ENCODE peak calls at places on chromosomes 12 and 14, in four cellular contexts. M is GM10248, T is HCT116, L is endodermal cell. X is an unnamed sample.
A peak's percentile ranks its signal among the peaks of the same experiment; 100 is the strongest.

GRCh38 chr14:105852378-105853088 is 326.1 kb downstream of the TMEM121 start:
- DNase-seq in M (no peak), L (peak; percentile 13), T (no peak), X (no peak)

GRCh38 chr12:33187409-33187808 is 252.2 kb downstream of the SYT10 start:
- DNase-seq in T (no peak), M (no peak), L (no peak), X (no peak)

GRCh38 chr12:101040936-101041335 is 169.1 kb downstream of the SLC5A8 start:
- DNase-seq in L (no peak), T (no peak), M (no peak), X (no peak)

GRCh38 chr12:113196996-113197395 is 11.5 kb downstream of the RITA1 start:
- DNase-seq in M (peak; percentile 89), T (peak; percentile 63), L (peak; percentile 91), X (peak; percentile 90)

GRCh38 chr12:27821259-27821973 is 41.4 kb upstream of the MANSC4 start:
- DNase-seq in M (peak; percentile 47), L (peak; percentile 78), T (peak; percentile 77), X (peak; percentile 50)

GRCh38 chr14:100654814-100655795 is 67.9 kb upstream of the BEGAIN start:
- DNase-seq in L (peak; percentile 86), M (peak; percentile 78), T (no peak), X (peak; percentile 75)

GRCh38 chr14:79318371-79318770 is 892.9 kb downstream of the DIO2 start:
- DNase-seq in L (no peak), T (no peak), M (no peak), X (no peak)

GRCh38 chr14:99910337-99911268 is 117.4 kb downstream of the EML1 start:
- DNase-seq in L (no peak), T (no peak), M (no peak), X (no peak)

GRCh38 chr12:25041006-25041741 is 92.3 kb upstream of the BCAT1 start:
- DNase-seq in L (no peak), M (no peak), T (no peak), X (no peak)

GRCh38 chr12:79407671-79408622 is 282.8 kb downstream of the PAWR start:
- DNase-seq in T (peak; percentile 63), L (peak; percentile 90), M (peak; percentile 15), X (peak; percentile 14)

GRCh38 chr14:41201721-41202120 is 405.0 kb upstream of the LRFN5 start:
- DNase-seq in T (no peak), L (no peak), M (no peak), X (no peak)

GRCh38 chr12:27412047-27412446 is 34.5 kb upstream of the SMCO2 start:
- DNase-seq in T (no peak), L (no peak), M (no peak), X (no peak)

GRCh38 chr12:7806863-7807487 is 17.8 kb downstream of the NANOG start:
- DNase-seq in M (peak; percentile 70), T (peak; percentile 61), L (peak; percentile 98), X (peak; percentile 73)

GRCh38 chr14:24094839-24095195 is 706 bp downstream of the PCK2 start:
- DNase-seq in M (no peak), L (no peak), T (no peak), X (no peak)

GRCh38 chr12:95529693-95530225 is 21.5 kb downstream of the USP44 start:
- DNase-seq in L (no peak), M (no peak), T (no peak), X (no peak)

GRCh38 chr12:55362675-55363074 is at the start of gene OR6C75:
- DNase-seq in M (no peak), T (no peak), L (no peak), X (no peak)

GRCh38 chr14:99357856-99358390 is 85.9 kb upstream of the BCL11B start:
- DNase-seq in M (no peak), T (no peak), L (no peak), X (no peak)

GRCh38 chr12:109197327-109197726 is 80.9 kb downstream of the ACACB start:
- DNase-seq in L (no peak), M (no peak), T (no peak), X (no peak)

GRCh38 chr12:13463189-13463588 is 266.7 kb downstream of the EMP1 start:
- DNase-seq in T (no peak), M (no peak), L (no peak), X (no peak)

GRCh38 chr14:81416233-81416927 is 16.3 kb upstream of the STON2 start:
- DNase-seq in T (no peak), L (no peak), M (no peak), X (no peak)

GRCh38 chr14:103385153-103385993 is at the start of gene MARK3:
- DNase-seq in M (peak; percentile 99), L (peak; percentile 99), T (peak; percentile 86), X (peak; percentile 98)
- TF ChIP-seq CTCF in M (no peak), L (peak; percentile 55), T (peak; percentile 29), X (peak; percentile 21)

GRCh38 chr12:2795291-2796186 is 769 bp downstream of the FKBP4 start:
- DNase-seq in L (peak; percentile 86), M (peak; percentile 93), T (no peak), X (peak; percentile 94)

GRCh38 chr12:2796187-2796663 is 1.5 kb downstream of the FKBP4 start:
- DNase-seq in T (no peak), M (no peak), L (no peak), X (no peak)

GRCh38 chr12:2794736-2795289 is at the start of gene FKBP4:
- DNase-seq in M (peak; percentile 96), T (peak; percentile 47), L (peak; percentile 97), X (peak; percentile 98)

GRCh38 chr12:2800046-2800570 is 5.3 kb downstream of the FKBP4 start:
- DNase-seq in M (no peak), T (no peak), L (no peak), X (no peak)

DNA sequence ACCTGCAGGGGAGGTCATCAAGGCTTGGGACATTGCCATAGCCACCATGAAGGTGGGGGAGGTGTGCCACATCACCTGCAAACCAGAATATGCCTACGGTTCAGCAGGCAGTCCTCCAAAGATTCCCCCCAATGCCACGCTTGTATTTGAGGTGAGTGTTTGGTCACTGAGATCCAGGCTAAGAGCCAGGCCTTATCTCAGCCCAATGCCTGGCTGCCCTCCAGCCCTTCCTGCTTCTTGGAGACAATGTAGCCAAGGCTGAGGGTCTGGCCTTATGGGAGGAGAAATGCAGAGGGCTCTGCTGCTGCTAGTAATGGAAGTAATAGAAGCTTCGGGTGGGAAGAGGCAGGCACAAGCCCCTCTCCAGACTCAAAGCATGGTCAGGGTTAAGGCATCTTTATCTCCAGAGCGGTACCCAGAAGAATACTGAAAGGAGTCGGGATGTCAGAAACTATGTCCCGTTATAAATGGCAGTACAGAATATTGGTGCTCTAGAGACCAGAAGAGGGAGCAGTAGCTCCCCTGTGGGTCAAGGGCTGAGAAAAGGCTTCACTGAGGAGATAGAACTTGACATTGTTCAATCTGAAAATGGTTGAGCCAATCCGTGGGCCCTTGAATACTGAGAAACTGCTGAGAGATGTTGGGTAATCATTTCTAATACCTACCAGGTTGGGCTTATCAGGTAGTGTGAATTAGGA is 3.1 kb downstream of the FKBP4 start:
- DNase-seq in L (no peak), T (no peak), M (no peak), X (no peak)
- TF ChIP-seq CTCF in L (peak; percentile 69), T (peak; percentile 21), M (peak; percentile 21), X (peak; percentile 17)

GRCh38 chr14:77988966-77989365 is 181.2 kb upstream of the NRXN3 start:
- DNase-seq in T (no peak), M (no peak), L (peak; percentile 22), X (no peak)

GRCh38 chr14:77989441-77989891 is 180.7 kb upstream of the NRXN3 start:
- DNase-seq in T (no peak), M (no peak), L (peak; percentile 43), X (no peak)

GRCh38 chr14:77986808-77987207 is 183.4 kb upstream of the NRXN3 start:
- DNase-seq in M (no peak), L (no peak), T (no peak), X (no peak)

GRCh38 chr14:77988096-77988870 is 181.9 kb upstream of the NRXN3 start:
- DNase-seq in M (no peak), T (no peak), L (peak; percentile 16), X (no peak)

DNA sequence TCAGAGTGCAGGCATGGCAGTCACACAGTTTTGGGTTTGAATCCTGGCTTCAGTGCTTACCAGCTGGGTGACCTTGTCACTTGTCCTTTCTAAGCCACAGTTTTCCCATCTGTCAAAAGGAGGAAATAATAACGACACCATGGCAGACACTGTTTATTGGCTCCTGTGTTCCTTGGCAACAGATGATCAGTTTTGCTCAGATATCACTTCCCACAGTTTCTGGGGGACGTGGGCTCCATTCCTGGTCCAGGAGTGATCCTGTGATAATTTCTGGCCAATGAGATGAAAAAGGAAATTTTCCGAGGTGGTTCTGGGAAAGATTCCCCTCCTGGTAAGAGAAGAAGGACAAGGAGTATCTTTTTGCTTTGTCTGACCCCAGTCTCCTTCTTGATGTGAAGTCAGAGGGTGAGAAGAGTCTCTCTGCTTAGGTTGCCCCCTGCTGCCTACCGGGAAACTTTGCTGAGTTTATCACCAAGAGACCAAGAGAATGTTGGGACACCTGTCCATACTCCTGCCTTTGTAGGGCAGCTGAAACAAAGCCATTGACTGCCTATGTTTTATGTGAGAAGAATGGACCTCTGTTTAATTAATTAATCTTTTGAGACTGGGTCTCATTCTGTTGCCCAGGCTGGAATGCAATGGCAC is 178.9 kb upstream of the NRXN3 start:
- DNase-seq in L (peak; percentile 53), M (no peak), T (no peak), X (peak; percentile 35)
- TF ChIP-seq CTCF in L (peak; percentile 69), M (no peak), T (peak; percentile 22), X (no peak)

DNA sequence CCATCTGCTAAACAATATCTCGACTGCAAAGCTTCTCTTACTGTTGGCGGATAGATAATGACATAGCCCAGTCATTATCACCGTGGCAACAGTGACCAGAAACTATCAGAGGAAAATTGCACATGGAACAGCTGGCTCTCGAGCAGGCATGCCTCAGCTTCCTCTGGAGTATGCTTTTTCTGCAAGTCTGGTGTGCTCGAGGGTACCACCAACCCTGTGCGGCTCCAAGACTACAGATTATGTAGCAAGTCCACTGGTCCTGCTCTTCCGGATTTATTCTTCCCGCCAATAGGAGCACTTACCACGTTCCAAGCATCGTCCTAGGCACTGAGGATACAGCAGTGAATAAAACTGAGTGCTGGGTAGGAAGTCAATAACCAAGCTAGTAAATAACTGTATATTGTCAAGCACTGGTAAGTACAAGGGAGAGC is 1.4 kb upstream of the GLRX5 start:
- DNase-seq in L (peak; percentile 54), T (no peak), M (no peak), X (no peak)
- TF ChIP-seq CTCF in L (no peak), T (no peak), M (no peak), X (no peak)

X was measured in GM13977.